ENCODE peak calls at places on chromosomes 11 and 22, in eight cellular contexts. Z, W, R, Y, S, X, O and V are unnamed samples.
A peak's percentile ranks its signal among the peaks of the same experiment; 100 is the strongest.

GRCh38 chr11:64863381-64864060 is 14.9 kb downstream of the EHD1 start:
- DNase-seq in Y (no peak), W (no peak), O (no peak), R (no peak), Z (no peak), X (no peak), S (no peak), V (no peak)

GRCh38 chr22:25764270-25765015 is 22.5 kb downstream of the MYO18B start:
- DNase-seq in Y (no peak), R (peak; percentile 42), Z (no peak), O (no peak), W (no peak), S (no peak), X (no peak), V (no peak)

GRCh38 chr11:49995559-49995958 is 13.2 kb upstream of the OR4C12 start:
- DNase-seq in W (no peak), Y (peak; percentile 38), S (peak; percentile 14), R (peak; percentile 18), Z (peak; percentile 8), X (no peak), O (no peak), V (no peak)

GRCh38 chr11:130932086-130932712 is 15.9 kb upstream of the SNX19 start:
- DNase-seq in R (no peak), O (no peak), X (no peak), S (no peak), Y (no peak), Z (no peak), W (no peak), V (no peak)

GRCh38 chr11:96213500-96213899 is 129.5 kb downstream of the MAML2 start:
- DNase-seq in O (no peak), X (no peak), S (no peak), Z (no peak), Y (no peak), R (no peak), W (no peak), V (no peak)

GRCh38 chr11:62129610-62130497 is 6.0 kb downstream of the INCENP start:
- DNase-seq in R (peak; percentile 7), S (no peak), Z (no peak), W (peak; percentile 42), X (no peak), O (no peak), Y (no peak), V (no peak)

GRCh38 chr11:26227311-26227710 is 104.6 kb upstream of the ANO3 start:
- DNase-seq in Z (peak; percentile 65), R (peak; percentile 37), S (no peak), W (no peak), Y (no peak), X (no peak), O (no peak), V (peak; percentile 71)

GRCh38 chr22:49672013-49672516 is 155.6 kb downstream of the BRD1 start:
- DNase-seq in Y (no peak), X (no peak), R (no peak), S (no peak), O (no peak), Z (no peak), W (peak; percentile 33), V (no peak)

GRCh38 chr11:11171854-11172253 is 181.2 kb downstream of the CSNK2A3 start:
- DNase-seq in O (no peak), X (peak; percentile 74), W (no peak), Y (no peak), Z (no peak), S (no peak), R (no peak), V (no peak)

GRCh38 chr11:110305169-110306018 is 9.0 kb upstream of the RDX start:
- DNase-seq in Y (no peak), W (no peak), R (peak; percentile 37), X (no peak), S (no peak), O (no peak), Z (no peak), V (no peak)

GRCh38 chr11:13008625-13009475 is at the start of gene RASSF10:
- DNase-seq in S (peak; percentile 89), O (peak; percentile 42), W (peak; percentile 71), R (peak; percentile 93), Y (peak; percentile 93), Z (no peak), X (no peak), V (no peak)

GRCh38 chr11:85725510-85726258 is 39.7 kb upstream of the CCDC89 start:
- DNase-seq in W (no peak), Y (no peak), O (no peak), R (no peak), S (no peak), X (no peak), Z (no peak), V (peak; percentile 80)

GRCh38 chr11:18221274-18221876 is 15.2 kb downstream of the SAA4 start:
- DNase-seq in Y (no peak), O (no peak), R (no peak), S (no peak), W (no peak), Z (no peak), X (no peak), V (no peak)

GRCh38 chr22:35313311-35314121 is 13.8 kb downstream of the TOM1 start:
- DNase-seq in Z (peak; percentile 53), R (no peak), W (peak; percentile 47), S (peak; percentile 35), O (peak; percentile 70), X (peak; percentile 22), Y (no peak), V (peak; percentile 26)

GRCh38 chr11:2777396-2777795 is 77.6 kb upstream of the KCNQ1OT1 start:
- DNase-seq in S (no peak), O (peak; percentile 7), R (no peak), Z (no peak), X (peak; percentile 40), Y (peak; percentile 17), W (peak; percentile 36), V (no peak)

GRCh38 chr11:23569547-23569946 is 709.3 kb upstream of the CCDC179 start:
- DNase-seq in W (no peak), R (no peak), Z (no peak), O (no peak), X (no peak), S (no peak), Y (no peak), V (no peak)

GRCh38 chr11:96097844-96098421 is 174.0 kb upstream of the MTMR2 start:
- DNase-seq in Y (peak; percentile 43), W (peak; percentile 65), R (no peak), S (no peak), O (no peak), X (no peak), Z (no peak), V (no peak)

GRCh38 chr22:46458525-46458924 is 78.9 kb downstream of the CELSR1 start:
- DNase-seq in O (no peak), X (no peak), Y (no peak), W (no peak), S (no peak), Z (no peak), R (no peak), V (no peak)

GRCh38 chr22:46455453-46455852 is 82.0 kb downstream of the CELSR1 start:
- DNase-seq in Y (no peak), Z (no peak), R (no peak), X (no peak), S (no peak), O (no peak), W (no peak), V (no peak)

GRCh38 chr22:46457502-46458488 is 79.6 kb downstream of the CELSR1 start:
- DNase-seq in Z (no peak), R (peak; percentile 52), S (no peak), Y (no peak), W (no peak), X (no peak), O (no peak), V (no peak)

GRCh38 chr22:46454910-46455269 is 82.5 kb downstream of the CELSR1 start:
- DNase-seq in X (no peak), S (no peak), O (no peak), W (no peak), R (no peak), Z (peak; percentile 10), Y (no peak), V (no peak)

DNA sequence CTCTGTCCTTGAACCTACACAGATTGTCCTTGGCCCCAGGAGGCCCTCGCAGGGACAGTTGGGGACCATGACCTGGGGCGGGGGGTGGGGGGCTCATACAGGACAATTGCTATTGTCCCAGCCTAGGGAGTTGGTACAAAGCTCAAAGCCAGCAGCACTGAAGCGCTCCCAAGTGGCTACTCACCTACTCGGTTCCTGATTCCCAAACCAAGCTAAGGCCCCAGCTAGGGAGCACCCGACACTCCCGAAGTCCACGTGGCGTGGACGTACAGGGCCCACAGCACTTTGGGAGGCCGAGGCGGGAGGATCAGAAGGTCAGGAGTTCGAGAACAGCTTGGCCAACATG is 80.6 kb downstream of the CELSR1 start:
- DNase-seq in X (no peak), Y (no peak), W (no peak), Z (no peak), R (no peak), S (no peak), O (no peak), V (no peak)
- H3K27ac ChIP-seq in X (no peak overlapping the region), Y (no peak overlapping the region), W (no peak overlapping the region), Z (no peak overlapping the region), R (no peak overlapping the region), S (no peak overlapping the region), O (no peak overlapping the region), V (no peak overlapping the region)

GRCh38 chr22:10780281-10780680 is 4747.7 kb upstream of the OR11H1 start:
- DNase-seq in O (no peak), S (no peak), X (no peak), Y (no peak), W (no peak), Z (no peak), R (no peak), V (no peak)

GRCh38 chr22:10781571-10782403 is 4746.2 kb upstream of the OR11H1 start:
- DNase-seq in Y (no peak), Z (no peak), X (no peak), O (no peak), S (no peak), W (no peak), R (no peak), V (no peak)

GRCh38 chr22:10778296-10778814 is 4749.6 kb upstream of the OR11H1 start:
- DNase-seq in R (no peak), Z (no peak), Y (no peak), S (no peak), X (no peak), W (no peak), O (no peak), V (no peak)
- H3K9me3 ChIP-seq in R (peaks cover 7% of the 10 kb centered on the region), Z (no peaks in the 10 kb centered on the region), Y (peaks cover 6% of the 10 kb centered on the region), S (no peaks in the 10 kb centered on the region), X (peaks cover 8% of the 10 kb centered on the region), W (no peaks in the 10 kb centered on the region), O (peaks cover 23% of the 10 kb centered on the region), V (peaks cover 62% of the 10 kb centered on the region)

GRCh38 chr11:697811-698311 is 2.2 kb downstream of the TMEM80 start:
- DNase-seq in S (no peak), R (no peak), O (no peak), W (no peak), Z (no peak), Y (no peak), X (no peak), V (no peak)
- H3K27ac ChIP-seq in S (no peak overlapping the region), R (peak overlapping the region; percentile 11), O (peak overlapping the region; percentile 99), W (peak overlapping the region; percentile 26), Z (peak overlapping the region; percentile 96), Y (peak overlapping the region; percentile 57), X (no peak overlapping the region), V (peak overlapping the region; percentile 85)

DNA sequence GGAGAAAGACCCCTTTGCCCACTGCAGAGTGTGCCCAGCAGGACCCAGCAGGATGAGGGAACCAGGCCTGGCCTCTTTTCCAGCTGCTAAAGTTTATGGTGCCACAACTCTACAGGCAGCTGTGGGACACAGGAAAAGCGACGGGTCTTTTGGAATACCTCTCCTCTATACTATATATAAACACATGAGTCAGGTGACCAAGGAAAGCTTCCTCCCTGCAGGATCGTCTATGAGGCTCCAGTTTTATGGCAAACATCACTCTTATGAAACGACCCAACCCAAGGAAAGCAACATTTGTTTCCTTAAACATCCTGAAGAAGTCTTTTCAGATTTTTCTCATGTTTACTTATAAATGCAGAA is 102.8 kb upstream of the AKIP1 start:
- DNase-seq in R (no peak), Z (no peak), W (no peak), S (no peak), X (no peak), O (no peak), Y (peak; percentile 37), V (no peak)
- H3K9me3 ChIP-seq in R (no peaks in the 10 kb centered on the region), Z (no peaks in the 10 kb centered on the region), W (no peaks in the 10 kb centered on the region), S (no peaks in the 10 kb centered on the region), X (no peaks in the 10 kb centered on the region), O (no peaks in the 10 kb centered on the region), Y (no peaks in the 10 kb centered on the region), V (no peaks in the 10 kb centered on the region)